ENCODE peak calls at places on chromosomes 1 and 21, in nine cellular contexts. L, Y, T, A, F, V, J, E and B are unnamed samples.

GRCh38 chr1:117654485-117655219 is 48.8 kb downstream of the TENT5C start:
- DNase-seq in Y (no peak), J (no peak), F (no peak), A (no peak), T (no peak), E (no peak), L (no peak), V (no peak), B (no peak)

GRCh38 chr1:54421101-54421504 is 14.9 kb upstream of the SSBP3 start:
- DNase-seq in F (no peak), Y (no peak), A (no peak), V (no peak), E (no peak), T (no peak), L (no peak), J (no peak), B (peak)

GRCh38 chr1:246595146-246595545 is 28.9 kb downstream of the CNST start:
- DNase-seq in J (no peak), Y (no peak), V (no peak), E (no peak), T (no peak), L (no peak), F (no peak), A (no peak), B (no peak)

GRCh38 chr1:30816211-30817082 is 58.9 kb upstream of the LAPTM5 start:
- DNase-seq in L (peak), V (no peak), A (peak), J (peak), F (peak), Y (no peak), E (no peak), T (no peak), B (peak)

GRCh38 chr1:153888518-153888917 is 34.3 kb downstream of the GATAD2B start:
- DNase-seq in E (no peak), A (no peak), F (no peak), J (no peak), L (no peak), V (no peak), Y (no peak), T (no peak), B (no peak)

GRCh38 chr1:17909634-17910033 is 154.5 kb downstream of the ACTL8 start:
- DNase-seq in V (peak), J (peak), Y (no peak), A (no peak), T (no peak), E (no peak), F (peak), L (no peak), B (no peak)

GRCh38 chr1:94792473-94792875 is 27.7 kb upstream of the SLC44A3 start:
- DNase-seq in V (no peak), J (no peak), F (no peak), E (no peak), T (no peak), Y (no peak), L (no peak), A (no peak), B (no peak)

GRCh38 chr1:1415751-1416150 is 5.3 kb downstream of the ANKRD65 start:
- DNase-seq in A (no peak), J (no peak), F (no peak), T (no peak), V (no peak), L (no peak), E (no peak), Y (no peak), B (no peak)

GRCh38 chr1:205301842-205302588 is 19.5 kb downstream of the NUAK2 start:
- DNase-seq in J (no peak), V (no peak), Y (no peak), L (peak), E (no peak), F (no peak), A (no peak), T (no peak), B (no peak)

GRCh38 chr1:179366093-179366800 is 476 bp downstream of the AXDND1 start:
- DNase-seq in L (peak), F (no peak), Y (no peak), T (no peak), J (peak), V (no peak), E (no peak), A (no peak), B (no peak)

GRCh38 chr1:19385236-19385635 is 73.1 kb downstream of the SLC66A1 start:
- DNase-seq in A (no peak), F (no peak), J (no peak), E (no peak), T (no peak), V (no peak), Y (no peak), L (no peak), B (no peak)

GRCh38 chr1:199590708-199591107 is 436.8 kb upstream of the NR5A2 start:
- DNase-seq in A (no peak), V (no peak), F (no peak), T (no peak), J (no peak), E (no peak), Y (no peak), L (no peak), B (no peak)

GRCh38 chr1:25186608-25187007 is 45.7 kb downstream of the SYF2 start:
- DNase-seq in E (no peak), V (no peak), T (no peak), J (no peak), Y (no peak), L (no peak), F (no peak), A (no peak), B (no peak)

GRCh38 chr1:239558992-239559391 is 172.6 kb downstream of the CHRM3 start:
- DNase-seq in Y (no peak), L (no peak), V (no peak), A (no peak), F (no peak), J (no peak), E (no peak), T (no peak), B (no peak)

GRCh38 chr1:67752306-67752705 is 67.3 kb downstream of the GADD45A start:
- DNase-seq in V (no peak), F (no peak), L (no peak), J (no peak), A (no peak), T (no peak), E (no peak), Y (no peak), B (no peak)

GRCh38 chr1:234998174-234998741 is 130.4 kb downstream of the TOMM20 start:
- DNase-seq in J (no peak), L (peak), Y (no peak), F (peak), T (no peak), E (no peak), A (no peak), V (peak), B (peak)

GRCh38 chr1:183901748-183902341 is 96.9 kb downstream of the RGL1 start:
- DNase-seq in E (no peak), J (no peak), T (no peak), V (no peak), F (no peak), Y (no peak), L (no peak), A (no peak), B (no peak)

GRCh38 chr21:36164427-36164784 is 7.8 kb downstream of the DOP1B start:
- DNase-seq in A (no peak), E (no peak), T (no peak), F (no peak), Y (no peak), L (peak), V (peak), J (no peak), B (no peak)

GRCh38 chr1:31736675-31737074 is 27.5 kb downstream of the ADGRB2 start:
- DNase-seq in V (no peak), Y (peak), E (no peak), A (peak), L (peak), F (no peak), T (no peak), J (peak), B (no peak)

GRCh38 chr1:29519733-29520132 is 283.4 kb downstream of the PTPRU start:
- DNase-seq in L (peak), V (no peak), Y (no peak), E (no peak), J (no peak), T (no peak), A (no peak), F (no peak), B (no peak)

GRCh38 chr21:35940074-35940927 is 120.0 kb downstream of the SETD4 start:
- DNase-seq in A (peak), Y (no peak), J (peak), E (no peak), V (no peak), L (peak), T (no peak), F (no peak), B (no peak)

GRCh38 chr1:112673589-112674439 is 645 bp upstream of the MOV10 start:
- DNase-seq in V (no peak), F (peak), E (no peak), Y (no peak), A (peak), J (peak), T (no peak), L (peak), B (no peak)

GRCh38 chr1:10680487-10680886 is 116.0 kb downstream of the CASZ1 start:
- DNase-seq in Y (no peak), L (no peak), V (no peak), T (no peak), F (no peak), E (no peak), J (no peak), A (no peak), B (no peak)

GRCh38 chr21:17613242-17613676 is 558 bp upstream of the BTG3 start:
- DNase-seq in Y (peak), J (no peak), E (no peak), T (no peak), L (no peak), F (no peak), V (no peak), A (peak), B (no peak)

GRCh38 chr1:960371-961131 is at the start of gene KLHL17:
- DNase-seq in Y (peak), E (peak), F (peak), V (peak), J (peak), A (peak), L (peak), T (peak), B (no peak)

GRCh38 chr1:77540501-77541161 is 141.8 kb downstream of the ZZZ3 start:
- DNase-seq in Y (no peak), V (no peak), T (no peak), J (no peak), L (no peak), E (no peak), F (no peak), A (no peak), B (peak)

GRCh38 chr1:225137981-225138380 is 208.5 kb downstream of the DNAH14 start:
- DNase-seq in A (no peak), T (no peak), E (no peak), J (no peak), V (no peak), L (no peak), Y (no peak), F (no peak), B (no peak)

GRCh38 chr1:52551476-52552235 is 1.2 kb downstream of the TUT4 start:
- DNase-seq in Y (peak), J (peak), F (peak), L (peak), A (peak), E (peak), T (no peak), V (no peak), B (no peak)

GRCh38 chr1:244361764-244362473 is 89.8 kb downstream of the ADSS2 start:
- DNase-seq in A (no peak), L (no peak), T (no peak), F (no peak), Y (no peak), J (no peak), E (no peak), V (no peak), B (peak)

GRCh38 chr1:3674100-3675094 is 22.1 kb downstream of the TP73 start:
- DNase-seq in F (no peak), A (no peak), Y (no peak), L (no peak), T (no peak), E (no peak), J (no peak), V (no peak), B (no peak)

GRCh38 chr1:19260211-19261138 is 8.9 kb downstream of the MRTO4 start:
- DNase-seq in L (no peak), A (no peak), Y (no peak), J (no peak), T (no peak), E (no peak), V (no peak), F (no peak), B (no peak)

GRCh38 chr1:157652859-157653493 is 47.6 kb downstream of the FCRL3 start:
- DNase-seq in A (no peak), L (no peak), E (no peak), F (no peak), V (no peak), T (no peak), J (no peak), Y (no peak), B (no peak)

GRCh38 chr1:38564946-38565570 is 294.5 kb downstream of the RRAGC start:
- DNase-seq in J (no peak), A (peak), E (no peak), F (no peak), Y (no peak), L (peak), V (no peak), T (no peak), B (no peak)

GRCh38 chr1:86527306-86527705 is 19.6 kb upstream of the CLCA4 start:
- DNase-seq in T (no peak), F (no peak), Y (no peak), A (no peak), L (no peak), V (no peak), J (no peak), E (no peak), B (no peak)

GRCh38 chr1:160768295-160768657 is 27.7 kb upstream of the LY9 start:
- DNase-seq in F (no peak), J (no peak), L (no peak), T (no peak), A (peak), V (no peak), Y (peak), E (peak), B (no peak)

GRCh38 chr1:189616893-189617292 is 860.8 kb downstream of the BRINP3 start:
- DNase-seq in L (no peak), J (no peak), A (no peak), E (no peak), F (peak), T (no peak), Y (no peak), V (no peak), B (peak)

GRCh38 chr1:41493117-41493536 is 8.6 kb upstream of the EDN2 start:
- DNase-seq in E (no peak), F (no peak), Y (no peak), J (no peak), A (no peak), T (no peak), L (no peak), V (no peak), B (peak)

GRCh38 chr1:15282810-15283474 is 35.9 kb downstream of the FHAD1 start:
- DNase-seq in V (no peak), F (no peak), E (no peak), L (peak), A (no peak), Y (no peak), J (peak), T (no peak), B (no peak)

GRCh38 chr1:202713110-202713509 is 2.9 kb upstream of the SYT2 start:
- DNase-seq in A (no peak), E (no peak), V (no peak), F (no peak), Y (no peak), L (no peak), J (no peak), T (no peak), B (peak)